ENCODE peak calls at places on chromosomes 5 and 9, in five cellular contexts. Y is A549; I is CD4-positive, alpha-beta memory T cell; K is naive thymus-derived CD4-positive, alpha-beta T cell; H is aorta. F is an unnamed sample.

GRCh38 chr5:67199859-67200258 is 3.3 kb upstream of the CD180 start:
- DNase-seq in H (no peak), I (no peak), Y (no peak), K (no peak), F (no peak)

GRCh38 chr5:68255305-68256130 is 40.0 kb downstream of the PIK3R1 start:
- DNase-seq in I (peak), H (no peak), K (peak), Y (no peak), F (no peak)

GRCh38 chr5:32076699-32077695 is 97.1 kb downstream of the GOLPH3 start:
- DNase-seq in I (peak), Y (peak), H (no peak), K (peak), F (no peak)

GRCh38 chr5:167412506-167412905 is 878.9 kb upstream of the WWC1 start:
- DNase-seq in Y (no peak), I (no peak), H (no peak), K (no peak), F (no peak)

GRCh38 chr9:82091610-82092009 is 103.0 kb downstream of the SPATA31D1 start:
- DNase-seq in I (no peak), H (no peak), K (no peak), Y (no peak), F (no peak)

GRCh38 chr5:10219068-10219467 is 30.6 kb downstream of the ATPSCKMT start:
- DNase-seq in Y (no peak), K (no peak), I (no peak), H (no peak), F (no peak)

GRCh38 chr9:126461608-126462007 is 135.0 kb downstream of the MVB12B start:
- DNase-seq in H (no peak), I (no peak), Y (no peak), K (no peak), F (no peak)

GRCh38 chr5:93039888-93040287 is 541.1 kb downstream of the NR2F1-AS1 start:
- DNase-seq in I (no peak), Y (no peak), K (no peak), H (no peak), F (peak)

GRCh38 chr5:153782589-153783238 is 256.0 kb downstream of the FAM114A2 start:
- DNase-seq in K (no peak), Y (no peak), H (no peak), I (no peak), F (no peak)

GRCh38 chr9:35599763-35600604 is 5.1 kb upstream of the TESK1 start:
- DNase-seq in H (peak), K (no peak), I (no peak), Y (no peak), F (no peak)

GRCh38 chr9:114278881-114279570 is 43.9 kb upstream of the ORM1 start:
- DNase-seq in Y (peak), K (no peak), I (no peak), H (peak), F (peak)

GRCh38 chr5:133658327-133658726 is 46.0 kb upstream of the FSTL4 start:
- DNase-seq in H (no peak), I (no peak), K (no peak), Y (no peak), F (no peak)

DNA sequence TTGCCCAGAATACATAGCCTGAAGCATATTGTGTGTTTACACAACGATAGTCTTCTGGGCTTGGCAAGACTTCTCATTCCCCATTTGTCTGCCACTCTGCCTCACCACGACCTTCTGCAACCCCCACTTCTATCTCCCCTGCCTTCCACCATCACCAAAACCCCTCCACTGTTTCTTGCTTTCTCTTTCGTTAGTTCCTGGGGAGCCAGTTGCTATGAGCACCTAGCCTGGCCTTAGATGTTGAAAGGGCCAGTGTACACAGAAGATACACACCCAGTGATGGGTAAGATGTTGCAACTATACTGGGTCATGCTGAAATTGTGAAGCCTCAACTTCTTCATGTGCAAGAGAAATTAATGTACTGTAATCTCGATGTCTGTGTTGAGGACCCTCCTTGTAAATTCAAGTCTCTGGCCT is 961 bp upstream of the RNF145 start:
- DNase-seq in I (no peak), H (no peak), K (no peak), Y (peak), F (no peak)
- H3K27ac ChIP-seq in I (peak), H (no peak), K (peak), Y (peak), F (peak)

DNA sequence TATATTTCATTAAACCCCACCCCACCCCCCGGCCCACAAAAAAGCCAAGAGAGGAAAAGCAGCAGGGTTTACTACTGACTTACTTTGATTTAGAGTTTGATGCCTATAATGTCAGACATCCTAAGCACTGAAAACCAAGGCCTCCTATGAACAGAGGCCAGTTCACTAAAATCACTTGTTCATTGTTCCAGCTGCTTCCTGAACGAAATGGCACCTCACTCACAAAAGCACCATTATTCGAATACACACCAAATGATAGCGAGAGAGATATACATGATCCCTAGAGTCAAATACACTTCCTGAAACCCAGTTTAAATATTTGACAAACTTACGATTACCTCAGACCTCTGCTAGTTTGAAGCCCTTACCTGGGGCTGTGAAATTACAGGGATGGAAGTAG is 66.6 kb downstream of the LPAR1 start:
- DNase-seq in Y (no peak), H (no peak), K (no peak), I (no peak), F (no peak)
- H3K27ac ChIP-seq in Y (no peak), H (no peak), K (no peak), I (no peak), F (no peak)

DNA sequence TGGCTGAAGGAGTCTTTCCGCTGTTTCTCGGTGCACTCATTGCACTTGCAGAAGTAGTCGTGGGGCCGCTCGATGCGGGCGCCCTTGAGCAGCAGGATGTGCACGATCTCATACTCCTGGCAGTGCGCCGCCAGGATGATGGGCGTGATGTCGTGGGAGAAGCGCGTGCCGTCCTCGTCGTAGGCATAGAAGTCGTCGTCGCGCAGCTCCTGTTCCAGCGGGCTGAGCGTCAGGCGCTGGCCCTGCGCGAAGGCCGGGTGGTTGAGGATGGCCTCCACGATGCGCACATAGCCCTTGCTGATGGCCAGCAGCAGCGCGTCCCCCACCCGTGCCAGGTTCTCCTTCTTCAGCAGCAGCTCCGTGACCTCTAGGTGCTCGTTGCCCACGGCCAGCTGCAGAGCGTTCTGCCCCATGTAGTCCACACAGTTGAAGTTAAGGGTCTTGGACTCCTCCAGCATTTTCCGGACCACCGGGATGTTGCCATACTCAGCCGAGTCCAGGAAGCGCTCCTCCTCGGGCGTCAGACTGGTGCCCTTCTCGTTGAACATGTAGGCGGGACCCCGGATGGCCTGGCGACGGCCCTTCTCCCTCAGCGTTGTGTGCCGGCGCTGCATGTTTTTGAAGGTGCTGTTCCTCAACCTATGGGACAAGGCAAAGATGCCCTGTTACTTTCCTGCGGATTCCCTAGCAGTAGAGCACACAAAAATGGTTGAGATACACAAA is 8.4 kb downstream of the TRPC7 start:
- DNase-seq in H (no peak), Y (no peak), K (no peak), I (no peak), F (no peak)
- H3K27ac ChIP-seq in H (no peak), Y (no peak), K (no peak), I (no peak), F (no peak)

DNA sequence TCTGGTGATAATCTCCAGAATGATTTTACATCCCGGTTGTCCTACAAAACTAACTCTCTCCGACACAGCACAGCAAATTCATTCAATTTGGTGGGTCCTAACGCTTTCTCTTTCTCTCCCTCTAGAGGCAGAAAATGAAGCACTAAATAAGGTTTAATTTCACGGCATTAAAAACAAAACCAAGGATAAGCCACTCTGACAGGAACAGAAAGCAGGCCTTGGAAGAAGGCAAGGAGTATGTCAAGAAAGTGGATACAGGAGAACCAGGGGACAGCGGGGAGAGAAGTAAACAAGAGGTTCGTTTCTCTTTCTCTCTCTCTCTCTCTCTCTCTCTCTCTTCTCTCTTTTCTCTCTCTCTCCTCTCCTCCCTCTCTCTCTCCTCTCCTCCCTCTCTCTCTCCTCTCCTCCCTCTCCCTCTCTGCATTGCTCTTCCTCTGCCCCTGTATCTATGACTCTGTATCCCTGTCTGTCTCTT is 49.8 kb downstream of the EBF1 start:
- DNase-seq in K (no peak), H (no peak), Y (no peak), I (no peak), F (no peak)
- H3K27ac ChIP-seq in K (no peak), H (peak), Y (no peak), I (no peak), F (no peak)

GRCh38 chr5:102777099-102777498 is 22.0 kb downstream of the PAM start:
- DNase-seq in H (no peak), I (no peak), Y (no peak), K (no peak), F (no peak)

GRCh38 chr5:102781786-102782185 is 26.7 kb downstream of the PAM start:
- DNase-seq in H (no peak), K (no peak), I (no peak), Y (no peak), F (no peak)

GRCh38 chr5:102778478-102778877 is 23.4 kb downstream of the PAM start:
- DNase-seq in H (no peak), K (no peak), Y (no peak), I (no peak), F (no peak)

GRCh38 chr5:102782245-102782872 is 27.3 kb downstream of the PAM start:
- DNase-seq in Y (no peak), I (no peak), H (no peak), K (no peak), F (no peak)

GRCh38 chr5:102781359-102781758 is 26.3 kb downstream of the PAM start:
- DNase-seq in I (no peak), H (no peak), K (no peak), Y (no peak), F (no peak)
- H3K27ac ChIP-seq in I (no peak), H (no peak), K (no peak), Y (no peak), F (no peak)

DNA sequence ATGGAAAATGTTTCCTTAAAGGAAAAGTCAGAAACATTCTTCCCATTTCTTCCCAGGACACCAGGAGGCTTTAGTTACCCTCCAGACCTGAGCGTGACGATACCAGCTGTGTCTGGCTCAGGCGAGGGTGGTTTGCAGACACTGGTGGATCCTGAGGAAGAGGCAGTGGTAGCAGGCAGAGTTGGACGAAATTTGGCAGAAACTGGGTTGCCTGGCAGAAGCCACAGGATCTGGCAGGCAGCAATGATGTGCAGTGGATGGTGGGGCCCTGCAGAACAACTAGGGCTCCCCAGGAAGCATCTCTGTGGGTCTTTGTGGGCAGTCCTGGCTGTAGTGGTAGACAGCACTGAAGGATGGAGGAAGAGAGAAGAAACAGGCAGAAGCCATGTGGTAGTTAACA is 211.7 kb downstream of the DMRT2 start:
- DNase-seq in Y (no peak), I (no peak), K (no peak), H (no peak), F (no peak)
- H3K27ac ChIP-seq in Y (no peak), I (no peak), K (no peak), H (no peak), F (no peak)

GRCh38 chr5:69491838-69492390 is 676 bp upstream of the OCLN start:
- DNase-seq in I (no peak), Y (peak), H (no peak), K (no peak), F (no peak)
- H3K27ac ChIP-seq in I (no peak), Y (peak), H (no peak), K (no peak), F (peak)

F was measured in epithelial cell of prostate.